ENCODE peak calls at places on chromosomes 6 and 20, in eight cellular contexts. One of them, this sample, is unnamed.

GRCh38 chr6:330948-331347 is 38.7 kb downstream of the DUSP22 start:
- DNase-seq in astrocyte of the spinal cord: no peak
- DNase-seq in tibial nerve: no peak
- DNase-seq in HFF-Myc: no peak
- DNase-seq in heart left ventricle: no peak
- DNase-seq in fibroblast of the aortic adventitia: no peak
- DNase-seq in GM12878: no peak
- DNase-seq in tibial artery: no peak
- DNase-seq in this sample: no peak

GRCh38 chr6:161374971-161375873 is 101.4 kb upstream of the AGPAT4 start:
- DNase-seq in astrocyte of the spinal cord: peak
- DNase-seq in tibial nerve: peak
- DNase-seq in HFF-Myc: no peak
- DNase-seq in heart left ventricle: peak
- DNase-seq in fibroblast of the aortic adventitia: peak
- DNase-seq in GM12878: no peak
- DNase-seq in tibial artery: peak
- DNase-seq in this sample: no peak

GRCh38 chr6:137070303-137070702 is 25.5 kb upstream of the IL20RA start:
- DNase-seq in astrocyte of the spinal cord: no peak
- DNase-seq in tibial nerve: no peak
- DNase-seq in HFF-Myc: no peak
- DNase-seq in heart left ventricle: no peak
- DNase-seq in fibroblast of the aortic adventitia: no peak
- DNase-seq in GM12878: no peak
- DNase-seq in tibial artery: no peak
- DNase-seq in this sample: no peak

GRCh38 chr6:136792066-136792944 is at the start of gene MAP3K5:
- DNase-seq in astrocyte of the spinal cord: peak
- DNase-seq in tibial nerve: peak
- DNase-seq in HFF-Myc: no peak
- DNase-seq in heart left ventricle: peak
- DNase-seq in fibroblast of the aortic adventitia: peak
- DNase-seq in GM12878: no peak
- DNase-seq in tibial artery: peak
- DNase-seq in this sample: peak

GRCh38 chr6:43972179-43972914 is 154.9 kb downstream of the MRPL14 start:
- DNase-seq in astrocyte of the spinal cord: no peak
- DNase-seq in tibial nerve: no peak
- DNase-seq in HFF-Myc: no peak
- DNase-seq in heart left ventricle: no peak
- DNase-seq in fibroblast of the aortic adventitia: peak
- DNase-seq in GM12878: no peak
- DNase-seq in tibial artery: peak
- DNase-seq in this sample: no peak

GRCh38 chr20:64156886-64157875 is 7.1 kb upstream of the MYT1 start:
- DNase-seq in astrocyte of the spinal cord: no peak
- DNase-seq in tibial nerve: no peak
- DNase-seq in HFF-Myc: no peak
- DNase-seq in heart left ventricle: no peak
- DNase-seq in fibroblast of the aortic adventitia: no peak
- DNase-seq in GM12878: no peak
- DNase-seq in tibial artery: no peak
- DNase-seq in this sample: no peak

GRCh38 chr20:36861875-36862801 is 13.8 kb upstream of the TLDC2 start:
- DNase-seq in astrocyte of the spinal cord: peak
- DNase-seq in tibial nerve: peak
- DNase-seq in HFF-Myc: peak
- DNase-seq in heart left ventricle: peak
- DNase-seq in fibroblast of the aortic adventitia: peak
- DNase-seq in GM12878: no peak
- DNase-seq in tibial artery: peak
- DNase-seq in this sample: no peak

GRCh38 chr6:37787216-37787615 is 32.3 kb upstream of the ZFAND3 start:
- DNase-seq in astrocyte of the spinal cord: no peak
- DNase-seq in tibial nerve: no peak
- DNase-seq in HFF-Myc: no peak
- DNase-seq in heart left ventricle: no peak
- DNase-seq in fibroblast of the aortic adventitia: no peak
- DNase-seq in GM12878: no peak
- DNase-seq in tibial artery: no peak
- DNase-seq in this sample: no peak

GRCh38 chr6:149985506-149985937 is 21.8 kb downstream of the ULBP1 start:
- DNase-seq in astrocyte of the spinal cord: no peak
- DNase-seq in tibial nerve: no peak
- DNase-seq in HFF-Myc: no peak
- DNase-seq in heart left ventricle: no peak
- DNase-seq in fibroblast of the aortic adventitia: no peak
- DNase-seq in GM12878: no peak
- DNase-seq in tibial artery: peak
- DNase-seq in this sample: no peak

GRCh38 chr6:86723729-86724128 is 213.6 kb upstream of the HTR1E start:
- DNase-seq in astrocyte of the spinal cord: no peak
- DNase-seq in tibial nerve: no peak
- DNase-seq in HFF-Myc: no peak
- DNase-seq in heart left ventricle: no peak
- DNase-seq in fibroblast of the aortic adventitia: no peak
- DNase-seq in GM12878: no peak
- DNase-seq in tibial artery: no peak
- DNase-seq in this sample: no peak

GRCh38 chr20:4455301-4455701 is 266.4 kb upstream of the PRND start:
- DNase-seq in astrocyte of the spinal cord: no peak
- DNase-seq in tibial nerve: no peak
- DNase-seq in HFF-Myc: no peak
- DNase-seq in heart left ventricle: no peak
- DNase-seq in fibroblast of the aortic adventitia: no peak
- DNase-seq in GM12878: no peak
- DNase-seq in tibial artery: no peak
- DNase-seq in this sample: no peak

GRCh38 chr6:25449774-25450173 is 170.6 kb downstream of the CARMIL1 start:
- DNase-seq in astrocyte of the spinal cord: peak
- DNase-seq in tibial nerve: no peak
- DNase-seq in HFF-Myc: no peak
- DNase-seq in heart left ventricle: no peak
- DNase-seq in fibroblast of the aortic adventitia: no peak
- DNase-seq in GM12878: no peak
- DNase-seq in tibial artery: no peak
- DNase-seq in this sample: no peak

GRCh38 chr20:29419378-29419777 is 1838.1 kb upstream of the DEFB115 start:
- DNase-seq in astrocyte of the spinal cord: no peak
- DNase-seq in tibial nerve: no peak
- DNase-seq in HFF-Myc: no peak
- DNase-seq in heart left ventricle: no peak
- DNase-seq in fibroblast of the aortic adventitia: no peak
- DNase-seq in GM12878: no peak
- DNase-seq in tibial artery: no peak
- DNase-seq in this sample: no peak

GRCh38 chr20:59749293-59749680 is 144.9 kb downstream of the PHACTR3 start:
- DNase-seq in astrocyte of the spinal cord: peak
- DNase-seq in tibial nerve: no peak
- DNase-seq in HFF-Myc: no peak
- DNase-seq in heart left ventricle: no peak
- DNase-seq in fibroblast of the aortic adventitia: peak
- DNase-seq in GM12878: no peak
- DNase-seq in tibial artery: no peak
- DNase-seq in this sample: no peak

GRCh38 chr6:109174911-109175310 is 79.6 kb downstream of the CEP57L1 start:
- DNase-seq in astrocyte of the spinal cord: peak
- DNase-seq in tibial nerve: no peak
- DNase-seq in HFF-Myc: peak
- DNase-seq in heart left ventricle: no peak
- DNase-seq in fibroblast of the aortic adventitia: no peak
- DNase-seq in GM12878: no peak
- DNase-seq in tibial artery: no peak
- DNase-seq in this sample: no peak

GRCh38 chr6:108168501-108168979 is 2.7 kb downstream of the NR2E1 start:
- DNase-seq in astrocyte of the spinal cord: peak
- DNase-seq in tibial nerve: no peak
- DNase-seq in HFF-Myc: no peak
- DNase-seq in heart left ventricle: no peak
- DNase-seq in fibroblast of the aortic adventitia: no peak
- DNase-seq in GM12878: no peak
- DNase-seq in tibial artery: no peak
- DNase-seq in this sample: no peak
- TF ChIP-seq CTCF in astrocyte of the spinal cord: peak
- TF ChIP-seq CTCF in tibial nerve: no peak
- TF ChIP-seq CTCF in HFF-Myc: no peak
- TF ChIP-seq CTCF in heart left ventricle: no peak
- TF ChIP-seq CTCF in fibroblast of the aortic adventitia: peak
- TF ChIP-seq CTCF in GM12878: peak
- TF ChIP-seq CTCF in tibial artery: no peak
- TF ChIP-seq CTCF in this sample: peak

DNA sequence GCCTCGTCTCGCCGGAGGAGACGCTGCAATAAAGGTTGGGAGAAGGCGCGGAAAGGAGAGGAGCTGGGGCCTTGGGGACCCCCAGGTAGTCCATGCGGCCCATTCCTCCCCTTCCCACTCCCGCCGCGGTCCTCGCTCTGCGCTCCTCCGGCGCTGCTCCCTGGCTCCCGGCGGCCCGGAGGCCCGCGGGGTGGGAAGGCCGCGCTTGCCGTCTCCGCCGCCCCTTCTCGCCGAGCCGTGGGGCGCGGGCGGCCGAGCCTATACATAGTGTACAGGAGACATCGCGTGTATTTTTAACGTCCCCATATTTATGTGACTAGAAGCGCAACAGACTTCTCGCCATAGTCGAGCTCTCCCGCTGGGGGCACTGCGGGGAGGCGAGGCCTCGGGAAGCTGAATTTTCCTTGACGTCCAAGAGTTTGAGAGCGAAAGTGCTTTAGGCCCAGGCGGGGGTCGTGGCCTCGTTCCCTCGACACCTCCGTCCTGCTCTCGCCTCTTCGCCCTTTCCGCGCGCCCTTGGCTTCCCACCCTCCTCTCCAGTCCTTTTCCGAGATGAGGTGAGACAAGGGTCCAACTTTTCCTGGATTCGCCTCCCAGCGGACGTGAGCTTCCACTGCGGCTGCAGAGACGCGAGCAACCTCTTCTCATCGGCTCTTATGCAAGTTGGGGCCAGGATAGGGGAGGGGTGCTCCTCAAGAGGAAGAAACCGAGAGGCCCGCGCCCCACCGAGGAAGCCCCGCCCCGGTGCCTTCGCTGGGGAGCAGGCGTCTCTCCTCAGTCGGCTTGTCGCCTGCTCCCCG is 29.0 kb downstream of the SLC12A5 start:
- DNase-seq in astrocyte of the spinal cord: peak
- DNase-seq in tibial nerve: peak
- DNase-seq in HFF-Myc: no peak
- DNase-seq in heart left ventricle: peak
- DNase-seq in fibroblast of the aortic adventitia: peak
- DNase-seq in GM12878: no peak
- DNase-seq in tibial artery: peak
- DNase-seq in this sample: no peak
- H3K4me3 ChIP-seq in astrocyte of the spinal cord: no peak
- H3K4me3 ChIP-seq in tibial nerve: peak
- H3K4me3 ChIP-seq in HFF-Myc: peak
- H3K4me3 ChIP-seq in heart left ventricle: peak
- H3K4me3 ChIP-seq in fibroblast of the aortic adventitia: peak
- H3K4me3 ChIP-seq in GM12878: no peak
- H3K4me3 ChIP-seq in tibial artery: peak
- H3K4me3 ChIP-seq in this sample: no peak

DNA sequence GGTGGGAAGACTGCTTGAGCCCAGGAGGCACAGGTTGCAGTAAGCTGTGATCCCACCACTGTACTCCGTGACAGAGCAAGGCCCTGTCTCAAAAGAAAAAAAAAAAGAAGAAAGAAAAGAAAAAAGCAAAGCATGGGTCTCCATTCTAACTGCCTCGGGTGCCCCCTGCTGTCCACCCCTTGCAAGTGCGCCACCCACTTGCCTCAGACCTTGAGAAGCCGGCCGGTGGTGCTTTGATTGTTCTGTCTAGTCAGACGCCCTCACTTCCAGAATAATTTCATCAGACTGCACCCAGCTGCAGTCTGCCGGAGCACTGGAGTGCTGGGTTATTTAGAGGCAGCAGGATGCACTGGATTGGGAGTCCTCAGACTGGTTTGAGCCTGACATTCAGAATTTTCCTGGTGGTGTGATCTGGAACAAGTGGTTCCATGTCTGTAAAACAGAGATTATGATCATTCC is 17.6 kb upstream of the TM9SF4 start:
- DNase-seq in astrocyte of the spinal cord: peak
- DNase-seq in tibial nerve: peak
- DNase-seq in HFF-Myc: no peak
- DNase-seq in heart left ventricle: peak
- DNase-seq in fibroblast of the aortic adventitia: peak
- DNase-seq in GM12878: no peak
- DNase-seq in tibial artery: peak
- DNase-seq in this sample: peak
- TF ChIP-seq CTCF in astrocyte of the spinal cord: peak
- TF ChIP-seq CTCF in tibial nerve: peak
- TF ChIP-seq CTCF in HFF-Myc: peak
- TF ChIP-seq CTCF in heart left ventricle: peak
- TF ChIP-seq CTCF in fibroblast of the aortic adventitia: peak
- TF ChIP-seq CTCF in GM12878: peak
- TF ChIP-seq CTCF in tibial artery: peak
- TF ChIP-seq CTCF in this sample: peak

GRCh38 chr6:15371151-15371550 is 125.3 kb downstream of the JARID2 start:
- DNase-seq in astrocyte of the spinal cord: no peak
- DNase-seq in tibial nerve: no peak
- DNase-seq in HFF-Myc: no peak
- DNase-seq in heart left ventricle: no peak
- DNase-seq in fibroblast of the aortic adventitia: no peak
- DNase-seq in GM12878: no peak
- DNase-seq in tibial artery: no peak
- DNase-seq in this sample: no peak

GRCh38 chr6:15370730-15371129 is 124.9 kb downstream of the JARID2 start:
- DNase-seq in astrocyte of the spinal cord: no peak
- DNase-seq in tibial nerve: no peak
- DNase-seq in HFF-Myc: no peak
- DNase-seq in heart left ventricle: no peak
- DNase-seq in fibroblast of the aortic adventitia: no peak
- DNase-seq in GM12878: no peak
- DNase-seq in tibial artery: no peak
- DNase-seq in this sample: no peak

GRCh38 chr6:15368186-15368585 is 122.3 kb downstream of the JARID2 start:
- DNase-seq in astrocyte of the spinal cord: no peak
- DNase-seq in tibial nerve: no peak
- DNase-seq in HFF-Myc: no peak
- DNase-seq in heart left ventricle: no peak
- DNase-seq in fibroblast of the aortic adventitia: no peak
- DNase-seq in GM12878: no peak
- DNase-seq in tibial artery: no peak
- DNase-seq in this sample: no peak

GRCh38 chr6:15368873-15369272 is 123.0 kb downstream of the JARID2 start:
- DNase-seq in astrocyte of the spinal cord: no peak
- DNase-seq in tibial nerve: no peak
- DNase-seq in HFF-Myc: no peak
- DNase-seq in heart left ventricle: no peak
- DNase-seq in fibroblast of the aortic adventitia: no peak
- DNase-seq in GM12878: no peak
- DNase-seq in tibial artery: no peak
- DNase-seq in this sample: no peak

DNA sequence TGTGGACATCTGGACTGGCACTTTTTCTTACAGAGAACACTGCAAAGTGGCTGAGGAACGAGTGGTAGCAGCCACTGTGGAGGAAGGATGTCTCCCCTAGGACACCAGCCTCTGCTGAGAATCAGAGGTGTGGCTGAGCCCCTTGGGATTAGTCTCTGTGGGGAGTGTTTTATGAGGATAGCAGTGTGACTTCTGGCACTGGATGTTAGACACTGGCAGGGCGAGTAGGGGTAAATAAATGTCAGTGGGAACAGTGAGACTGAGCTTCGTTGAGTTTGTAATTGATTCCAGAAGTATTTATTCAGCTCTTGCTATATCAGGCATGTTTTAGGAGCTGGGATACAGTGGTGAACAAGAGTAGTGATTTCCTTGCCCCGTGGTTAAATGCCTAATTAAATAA is 124.0 kb downstream of the JARID2 start:
- DNase-seq in astrocyte of the spinal cord: no peak
- DNase-seq in tibial nerve: no peak
- DNase-seq in HFF-Myc: peak
- DNase-seq in heart left ventricle: no peak
- DNase-seq in fibroblast of the aortic adventitia: no peak
- DNase-seq in GM12878: no peak
- DNase-seq in tibial artery: no peak
- DNase-seq in this sample: no peak
- H3K4me3 ChIP-seq in astrocyte of the spinal cord: no peak
- H3K4me3 ChIP-seq in tibial nerve: no peak
- H3K4me3 ChIP-seq in HFF-Myc: no peak
- H3K4me3 ChIP-seq in heart left ventricle: no peak
- H3K4me3 ChIP-seq in fibroblast of the aortic adventitia: no peak
- H3K4me3 ChIP-seq in GM12878: no peak
- H3K4me3 ChIP-seq in tibial artery: no peak
- H3K4me3 ChIP-seq in this sample: no peak